ENCODE peak calls at places on chromosomes 7 and 10, in five cellular contexts. One of them, this sample, is unnamed.

GRCh38 chr10:11449761-11450160 is 161.7 kb downstream of the USP6NL start:
- DNase-seq in RWPE1: no peak
- DNase-seq in foreskin keratinocyte: no peak
- DNase-seq in DMS153: no peak
- DNase-seq in activated T-helper 1 cell treated with anti-CD3 and anti-CD28 coated beads, Interleukin-12 subunit alpha, Interleukin-12 subunit beta, Interleukin-2, Interleukin-4 antibody, amounts not matched to agents 30 ng/mL and 10 ng/mL and 1 ng/mL, durations not matched to agents 14 hours and 24 hours and 36 hours: no peak
- DNase-seq in this sample: no peak

GRCh38 chr7:140205600-140205999 is 28.8 kb upstream of the KDM7A start:
- DNase-seq in foreskin keratinocyte: no peak
- DNase-seq in activated T-helper 1 cell treated with anti-CD3 and anti-CD28 coated beads, Interleukin-12 subunit alpha, Interleukin-12 subunit beta, Interleukin-2, Interleukin-4 antibody, amounts not matched to agents 30 ng/mL and 10 ng/mL and 1 ng/mL, durations not matched to agents 14 hours and 24 hours and 36 hours: no peak
- DNase-seq in RWPE1: no peak
- DNase-seq in DMS153: no peak
- DNase-seq in this sample: no peak

GRCh38 chr10:73781879-73782748 is at the start of gene CHCHD1:
- DNase-seq in foreskin keratinocyte: peak
- DNase-seq in activated T-helper 1 cell treated with anti-CD3 and anti-CD28 coated beads, Interleukin-12 subunit alpha, Interleukin-12 subunit beta, Interleukin-2, Interleukin-4 antibody, amounts not matched to agents 30 ng/mL and 10 ng/mL and 1 ng/mL, durations not matched to agents 14 hours and 24 hours and 36 hours: peak
- DNase-seq in DMS153: peak
- DNase-seq in RWPE1: peak
- DNase-seq in this sample: peak

GRCh38 chr7:110204527-110204926 is 886.4 kb upstream of the LRRN3 start:
- DNase-seq in activated T-helper 1 cell treated with anti-CD3 and anti-CD28 coated beads, Interleukin-12 subunit alpha, Interleukin-12 subunit beta, Interleukin-2, Interleukin-4 antibody, amounts not matched to agents 30 ng/mL and 10 ng/mL and 1 ng/mL, durations not matched to agents 14 hours and 24 hours and 36 hours: no peak
- DNase-seq in RWPE1: no peak
- DNase-seq in foreskin keratinocyte: no peak
- DNase-seq in DMS153: no peak
- DNase-seq in this sample: no peak

GRCh38 chr10:72709041-72709440 is 17.1 kb downstream of the MCU start:
- DNase-seq in RWPE1: no peak
- DNase-seq in activated T-helper 1 cell treated with anti-CD3 and anti-CD28 coated beads, Interleukin-12 subunit alpha, Interleukin-12 subunit beta, Interleukin-2, Interleukin-4 antibody, amounts not matched to agents 30 ng/mL and 10 ng/mL and 1 ng/mL, durations not matched to agents 14 hours and 24 hours and 36 hours: no peak
- DNase-seq in DMS153: no peak
- DNase-seq in foreskin keratinocyte: no peak
- DNase-seq in this sample: no peak

GRCh38 chr10:42422911-42423310 is 215.5 kb downstream of the ZNF33B start:
- DNase-seq in DMS153: no peak
- DNase-seq in RWPE1: no peak
- DNase-seq in foreskin keratinocyte: no peak
- DNase-seq in activated T-helper 1 cell treated with anti-CD3 and anti-CD28 coated beads, Interleukin-12 subunit alpha, Interleukin-12 subunit beta, Interleukin-2, Interleukin-4 antibody, amounts not matched to agents 30 ng/mL and 10 ng/mL and 1 ng/mL, durations not matched to agents 14 hours and 24 hours and 36 hours: no peak
- DNase-seq in this sample: no peak

GRCh38 chr7:46344533-46344932 is 423.5 kb upstream of the IGFBP3 start:
- DNase-seq in RWPE1: no peak
- DNase-seq in activated T-helper 1 cell treated with anti-CD3 and anti-CD28 coated beads, Interleukin-12 subunit alpha, Interleukin-12 subunit beta, Interleukin-2, Interleukin-4 antibody, amounts not matched to agents 30 ng/mL and 10 ng/mL and 1 ng/mL, durations not matched to agents 14 hours and 24 hours and 36 hours: no peak
- DNase-seq in DMS153: no peak
- DNase-seq in foreskin keratinocyte: peak
- DNase-seq in this sample: no peak

GRCh38 chr7:102044984-102045673 is 227.7 kb downstream of the CUX1 start:
- DNase-seq in activated T-helper 1 cell treated with anti-CD3 and anti-CD28 coated beads, Interleukin-12 subunit alpha, Interleukin-12 subunit beta, Interleukin-2, Interleukin-4 antibody, amounts not matched to agents 30 ng/mL and 10 ng/mL and 1 ng/mL, durations not matched to agents 14 hours and 24 hours and 36 hours: no peak
- DNase-seq in RWPE1: no peak
- DNase-seq in foreskin keratinocyte: no peak
- DNase-seq in DMS153: peak
- DNase-seq in this sample: no peak

GRCh38 chr7:149053386-149053785 is 25.1 kb upstream of the PDIA4 start:
- DNase-seq in foreskin keratinocyte: no peak
- DNase-seq in activated T-helper 1 cell treated with anti-CD3 and anti-CD28 coated beads, Interleukin-12 subunit alpha, Interleukin-12 subunit beta, Interleukin-2, Interleukin-4 antibody, amounts not matched to agents 30 ng/mL and 10 ng/mL and 1 ng/mL, durations not matched to agents 14 hours and 24 hours and 36 hours: no peak
- DNase-seq in DMS153: no peak
- DNase-seq in RWPE1: no peak
- DNase-seq in this sample: no peak

GRCh38 chr7:7829667-7830066 is 111.3 kb upstream of the RPA3 start:
- DNase-seq in DMS153: no peak
- DNase-seq in activated T-helper 1 cell treated with anti-CD3 and anti-CD28 coated beads, Interleukin-12 subunit alpha, Interleukin-12 subunit beta, Interleukin-2, Interleukin-4 antibody, amounts not matched to agents 30 ng/mL and 10 ng/mL and 1 ng/mL, durations not matched to agents 14 hours and 24 hours and 36 hours: no peak
- DNase-seq in RWPE1: peak
- DNase-seq in foreskin keratinocyte: peak
- DNase-seq in this sample: no peak

GRCh38 chr7:7681191-7681935 is 37.0 kb downstream of the RPA3 start:
- DNase-seq in activated T-helper 1 cell treated with anti-CD3 and anti-CD28 coated beads, Interleukin-12 subunit alpha, Interleukin-12 subunit beta, Interleukin-2, Interleukin-4 antibody, amounts not matched to agents 30 ng/mL and 10 ng/mL and 1 ng/mL, durations not matched to agents 14 hours and 24 hours and 36 hours: peak
- DNase-seq in RWPE1: peak
- DNase-seq in DMS153: peak
- DNase-seq in foreskin keratinocyte: peak
- DNase-seq in this sample: peak

GRCh38 chr10:122299423-122300075 is 28.5 kb downstream of the BTBD16 start:
- DNase-seq in activated T-helper 1 cell treated with anti-CD3 and anti-CD28 coated beads, Interleukin-12 subunit alpha, Interleukin-12 subunit beta, Interleukin-2, Interleukin-4 antibody, amounts not matched to agents 30 ng/mL and 10 ng/mL and 1 ng/mL, durations not matched to agents 14 hours and 24 hours and 36 hours: no peak
- DNase-seq in foreskin keratinocyte: no peak
- DNase-seq in DMS153: no peak
- DNase-seq in RWPE1: no peak
- DNase-seq in this sample: no peak

GRCh38 chr7:41652265-41652664 is 50.6 kb downstream of the INHBA start:
- DNase-seq in activated T-helper 1 cell treated with anti-CD3 and anti-CD28 coated beads, Interleukin-12 subunit alpha, Interleukin-12 subunit beta, Interleukin-2, Interleukin-4 antibody, amounts not matched to agents 30 ng/mL and 10 ng/mL and 1 ng/mL, durations not matched to agents 14 hours and 24 hours and 36 hours: no peak
- DNase-seq in RWPE1: no peak
- DNase-seq in DMS153: no peak
- DNase-seq in foreskin keratinocyte: no peak
- DNase-seq in this sample: no peak

GRCh38 chr10:123245264-123245663 is 91.1 kb downstream of the BUB3 start:
- DNase-seq in RWPE1: no peak
- DNase-seq in activated T-helper 1 cell treated with anti-CD3 and anti-CD28 coated beads, Interleukin-12 subunit alpha, Interleukin-12 subunit beta, Interleukin-2, Interleukin-4 antibody, amounts not matched to agents 30 ng/mL and 10 ng/mL and 1 ng/mL, durations not matched to agents 14 hours and 24 hours and 36 hours: no peak
- DNase-seq in foreskin keratinocyte: no peak
- DNase-seq in DMS153: no peak
- DNase-seq in this sample: no peak

GRCh38 chr10:72079356-72079755 is 9.0 kb downstream of the SPOCK2 start:
- DNase-seq in activated T-helper 1 cell treated with anti-CD3 and anti-CD28 coated beads, Interleukin-12 subunit alpha, Interleukin-12 subunit beta, Interleukin-2, Interleukin-4 antibody, amounts not matched to agents 30 ng/mL and 10 ng/mL and 1 ng/mL, durations not matched to agents 14 hours and 24 hours and 36 hours: no peak
- DNase-seq in DMS153: no peak
- DNase-seq in foreskin keratinocyte: no peak
- DNase-seq in RWPE1: no peak
- DNase-seq in this sample: no peak

GRCh38 chr7:158495256-158495655 is 92.4 kb downstream of the PTPRN2 start:
- DNase-seq in foreskin keratinocyte: no peak
- DNase-seq in DMS153: no peak
- DNase-seq in RWPE1: no peak
- DNase-seq in activated T-helper 1 cell treated with anti-CD3 and anti-CD28 coated beads, Interleukin-12 subunit alpha, Interleukin-12 subunit beta, Interleukin-2, Interleukin-4 antibody, amounts not matched to agents 30 ng/mL and 10 ng/mL and 1 ng/mL, durations not matched to agents 14 hours and 24 hours and 36 hours: no peak
- DNase-seq in this sample: no peak

GRCh38 chr10:77877461-77878344 is 48.9 kb downstream of the DLG5 start:
- DNase-seq in activated T-helper 1 cell treated with anti-CD3 and anti-CD28 coated beads, Interleukin-12 subunit alpha, Interleukin-12 subunit beta, Interleukin-2, Interleukin-4 antibody, amounts not matched to agents 30 ng/mL and 10 ng/mL and 1 ng/mL, durations not matched to agents 14 hours and 24 hours and 36 hours: no peak
- DNase-seq in foreskin keratinocyte: peak
- DNase-seq in DMS153: peak
- DNase-seq in RWPE1: peak
- DNase-seq in this sample: no peak

GRCh38 chr10:69124558-69125121 is 662 bp downstream of the VPS26A start:
- DNase-seq in DMS153: no peak
- DNase-seq in activated T-helper 1 cell treated with anti-CD3 and anti-CD28 coated beads, Interleukin-12 subunit alpha, Interleukin-12 subunit beta, Interleukin-2, Interleukin-4 antibody, amounts not matched to agents 30 ng/mL and 10 ng/mL and 1 ng/mL, durations not matched to agents 14 hours and 24 hours and 36 hours: peak
- DNase-seq in foreskin keratinocyte: peak
- DNase-seq in RWPE1: peak
- DNase-seq in this sample: peak